ENCODE peak calls at places on chromosomes 7 and 10, in six cellular contexts. Y is Panc1, P is left ventricle myocardium inferior, W is tibial artery, D is HCT116, M is left lung. Z is an unnamed sample.

GRCh38 chr7:77550586-77550985 is 13.5 kb downstream of the PTPN12 start:
- DNase-seq in Y (no peak), P (no peak), W (no peak), D (no peak), M (no peak), Z (no peak)

GRCh38 chr10:110500515-110500905 is 2.8 kb downstream of the DUSP5 start:
- DNase-seq in Y (no peak), P (no peak), W (no peak), D (no peak), M (no peak), Z (peak; percentile 20)

GRCh38 chr10:108662975-108663374 is 1260.3 kb downstream of the XPNPEP1 start:
- DNase-seq in Y (no peak), P (no peak), W (no peak), D (no peak), M (no peak), Z (no peak)

GRCh38 chr7:128591705-128592104 is 80.4 kb upstream of the GARIN1A start:
- DNase-seq in Y (no peak), P (no peak), W (no peak), D (no peak), M (no peak), Z (no peak)

GRCh38 chr10:31697271-31698168 is 231.1 kb downstream of the ARHGAP12 start:
- DNase-seq in Y (no peak), P (peak; percentile 86), W (peak; percentile 95), D (no peak), M (peak; percentile 84), Z (peak; percentile 81)

GRCh38 chr10:28367865-28368541 is 65.1 kb upstream of the MPP7 start:
- DNase-seq in Y (no peak), P (peak; percentile 16), W (peak; percentile 41), D (no peak), M (no peak), Z (no peak)

GRCh38 chr7:143305423-143306070 is 10.4 kb upstream of the CLCN1 start:
- DNase-seq in Y (no peak), P (peak; percentile 79), W (peak; percentile 53), D (peak; percentile 44), M (peak; percentile 87), Z (peak; percentile 50)

GRCh38 chr10:104680467-104681401 is 39.6 kb downstream of the SORCS3 start:
- DNase-seq in Y (no peak), P (no peak), W (no peak), D (no peak), M (peak; percentile 77), Z (no peak)

GRCh38 chr7:102284399-102284798 is 2.3 kb upstream of the SH2B2 start:
- DNase-seq in Y (no peak), P (no peak), W (no peak), D (no peak), M (peak; percentile 77), Z (peak; percentile 80)

GRCh38 chr7:101723835-101724234 is 93.6 kb upstream of the CUX1 start:
- DNase-seq in Y (no peak), P (no peak), W (no peak), D (no peak), M (no peak), Z (no peak)

GRCh38 chr10:8967004-8967530 is 912.6 kb downstream of the GATA3 start:
- DNase-seq in Y (no peak), P (no peak), W (no peak), D (no peak), M (no peak), Z (no peak)

GRCh38 chr7:135718219-135718618 is 9.8 kb downstream of the SLC13A4 start:
- DNase-seq in Y (no peak), P (no peak), W (no peak), D (no peak), M (no peak), Z (no peak)

GRCh38 chr10:70987396-70988130 is 99.2 kb upstream of the PCBD1 start:
- DNase-seq in Y (no peak), P (no peak), W (no peak), D (no peak), M (no peak), Z (no peak)

GRCh38 chr10:3782456-3783312 is 2.3 kb downstream of the KLF6 start:
- DNase-seq in Y (peak; percentile 83), P (peak; percentile 59), W (peak; percentile 82), D (no peak), M (no peak), Z (peak; percentile 35)

GRCh38 chr7:42105541-42106349 is 131.3 kb downstream of the GLI3 start:
- DNase-seq in Y (no peak), P (no peak), W (no peak), D (no peak), M (peak; percentile 28), Z (no peak)

GRCh38 chr7:39073432-39073831 is 95.7 kb downstream of the POU6F2 start:
- DNase-seq in Y (no peak), P (no peak), W (peak; percentile 27), D (no peak), M (peak; percentile 57), Z (no peak)

GRCh38 chr7:142585425-142585824 is 163.8 kb upstream of the PRSS1 start:
- DNase-seq in Y (no peak), P (no peak), W (no peak), D (no peak), M (no peak), Z (no peak)

GRCh38 chr10:62633976-62634375 is 170.5 kb upstream of the ADO start:
- DNase-seq in Y (no peak), P (no peak), W (no peak), D (no peak), M (no peak), Z (no peak)

GRCh38 chr7:31466036-31466435 is 47.9 kb upstream of the ITPRID1 start:
- DNase-seq in Y (no peak), P (no peak), W (no peak), D (no peak), M (no peak), Z (no peak)

GRCh38 chr7:135666156-135666555 is 3.8 kb downstream of the STMP1 start:
- DNase-seq in Y (no peak), P (no peak), W (no peak), D (no peak), M (no peak), Z (no peak)

GRCh38 chr10:4131407-4132215 is 346.6 kb upstream of the KLF6 start:
- DNase-seq in Y (no peak), P (no peak), W (no peak), D (no peak), M (no peak), Z (no peak)

GRCh38 chr10:117221156-117221711 is 19.7 kb upstream of the SLC18A2 start:
- DNase-seq in Y (no peak), P (no peak), W (no peak), D (peak; percentile 69), M (no peak), Z (no peak)

GRCh38 chr10:78779339-78779955 is 289.3 kb upstream of the ZMIZ1 start:
- DNase-seq in Y (no peak), P (no peak), W (no peak), D (no peak), M (no peak), Z (no peak)

GRCh38 chr7:69399038-69399800 is 199.1 kb upstream of the AUTS2 start:
- DNase-seq in Y (no peak), P (no peak), W (no peak), D (no peak), M (no peak), Z (no peak)

GRCh38 chr7:73827568-73828106 is 3.2 kb upstream of the CLDN4 start:
- DNase-seq in Y (peak; percentile 78), P (no peak), W (peak; percentile 53), D (peak; percentile 87), M (peak; percentile 80), Z (peak; percentile 47)
- H3K27ac ChIP-seq in Y (peak overlapping the region; percentile 79), P (peak overlapping the region; percentile 8), W (no peak overlapping the region), D (peak overlapping the region; percentile 96), M (peak overlapping the region; percentile 68), Z (no peak overlapping the region)

GRCh38 chr7:24905996-24906770 is 73.8 kb downstream of the OSBPL3 start:
- DNase-seq in Y (no peak), P (no peak), W (no peak), D (peak; percentile 32), M (no peak), Z (no peak)
- H3K4me1 ChIP-seq in Y (peaks cover 8% of the 10 kb centered on the region), P (peaks cover 48% of the 10 kb centered on the region), W (no peaks in the 10 kb centered on the region), D (peaks cover 64% of the 10 kb centered on the region), M (no peaks in the 10 kb centered on the region), Z (no peaks in the 10 kb centered on the region)

GRCh38 chr7:116401711-116402110 is 97.8 kb upstream of the CAV2 start:
- DNase-seq in Y (no peak), P (no peak), W (no peak), D (no peak), M (no peak), Z (no peak)
- H3K27ac ChIP-seq in Y (peak overlapping the region; percentile 93), P (no peak overlapping the region), W (no peak overlapping the region), D (no peak overlapping the region), M (no peak overlapping the region), Z (no peak overlapping the region)

DNA sequence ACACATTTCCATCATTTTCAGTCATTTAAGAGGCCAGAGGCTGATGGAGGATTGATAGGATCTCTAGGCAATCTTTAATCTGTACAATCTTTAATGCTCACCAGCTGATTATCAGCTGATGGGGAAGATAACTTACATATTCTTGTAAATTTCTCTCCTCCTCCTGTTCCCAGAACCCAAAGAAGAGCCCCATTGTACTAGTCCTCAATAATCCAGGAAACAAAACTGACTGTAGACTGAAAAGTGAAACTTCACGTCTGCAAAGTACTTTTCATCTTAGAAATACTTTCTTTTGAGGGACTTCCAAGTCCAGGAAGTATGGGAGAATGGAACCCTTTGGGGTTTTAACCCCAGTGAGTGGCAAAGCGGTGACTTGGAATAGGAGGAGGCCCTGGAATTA is 283.3 kb downstream of the FRMD4A start:
- DNase-seq in Y (no peak), P (no peak), W (no peak), D (no peak), M (no peak), Z (no peak)
- H3K4me1 ChIP-seq in Y (no peaks in the 10 kb centered on the region), P (no peaks in the 10 kb centered on the region), W (no peaks in the 10 kb centered on the region), D (no peaks in the 10 kb centered on the region), M (no peaks in the 10 kb centered on the region), Z (no peaks in the 10 kb centered on the region)

GRCh38 chr7:44140341-44140740 is 791 bp downstream of the MYL7 start:
- DNase-seq in Y (no peak), P (no peak), W (no peak), D (no peak), M (no peak), Z (no peak)

GRCh38 chr7:44136731-44137130 is 4.4 kb downstream of the MYL7 start:
- DNase-seq in Y (no peak), P (no peak), W (no peak), D (no peak), M (no peak), Z (no peak)

GRCh38 chr7:44139311-44140010 is 1.7 kb downstream of the MYL7 start:
- DNase-seq in Y (no peak), P (no peak), W (no peak), D (no peak), M (no peak), Z (no peak)

GRCh38 chr7:44141221-44141850 is at the start of gene MYL7:
- DNase-seq in Y (no peak), P (no peak), W (no peak), D (no peak), M (no peak), Z (no peak)

DNA sequence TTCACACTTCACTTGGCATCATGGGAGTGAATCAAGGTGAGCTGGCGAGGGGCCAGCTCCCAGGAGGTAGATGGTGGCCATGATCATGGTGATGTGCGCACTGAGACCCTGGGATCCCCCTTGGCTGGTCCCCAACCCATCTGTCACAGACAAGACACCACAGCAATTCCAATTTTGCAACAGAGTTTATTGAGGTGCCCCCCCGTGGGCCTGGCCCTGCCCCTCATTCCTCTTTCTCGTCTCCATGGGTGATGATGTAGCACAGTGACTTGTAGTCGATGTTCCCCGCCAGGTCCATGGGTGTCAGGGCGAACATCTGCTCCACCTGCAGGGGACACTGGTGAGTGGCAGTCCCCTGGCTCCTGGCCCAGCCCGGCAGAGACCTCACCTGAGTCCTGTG is 2.4 kb downstream of the MYL7 start:
- DNase-seq in Y (no peak), P (no peak), W (no peak), D (no peak), M (no peak), Z (no peak)
- H3K27ac ChIP-seq in Y (no peak overlapping the region), P (peak overlapping the region; percentile 63), W (no peak overlapping the region), D (no peak overlapping the region), M (no peak overlapping the region), Z (no peak overlapping the region)